ENCODE peak calls at places on chromosomes 16 and 17, in eight cellular contexts. One of them, this sample, is unnamed.

GRCh38 chr16:86827521-86827920 is 249.2 kb downstream of the FOXL1 start:
- DNase-seq in GM12864: no peak
- DNase-seq in stimulated activated CD8-positive, alpha-beta memory T cell treated with anti-CD3 and anti-CD28 coated beads, Interleukin-15, amount 100 ng/mL, for 4 hours: no peak
- DNase-seq in T-helper 17 cell: no peak
- DNase-seq in HuH-7: no peak
- DNase-seq in natural killer cell: no peak
- DNase-seq in breast epithelium: no peak
- DNase-seq in central memory CD4-positive, alpha-beta T cell: no peak
- DNase-seq in this sample: no peak

GRCh38 chr17:64459284-64459747 is 10.4 kb downstream of the MILR1 start:
- DNase-seq in GM12864: no peak
- DNase-seq in stimulated activated CD8-positive, alpha-beta memory T cell treated with anti-CD3 and anti-CD28 coated beads, Interleukin-15, amount 100 ng/mL, for 4 hours: no peak
- DNase-seq in T-helper 17 cell: no peak
- DNase-seq in HuH-7: no peak
- DNase-seq in natural killer cell: no peak
- DNase-seq in breast epithelium: no peak
- DNase-seq in central memory CD4-positive, alpha-beta T cell: no peak
- DNase-seq in this sample: no peak

GRCh38 chr17:77476920-77477805 is 336.4 kb downstream of the SEC14L1 start:
- DNase-seq in GM12864: no peak
- DNase-seq in stimulated activated CD8-positive, alpha-beta memory T cell treated with anti-CD3 and anti-CD28 coated beads, Interleukin-15, amount 100 ng/mL, for 4 hours: no peak
- DNase-seq in T-helper 17 cell: no peak
- DNase-seq in HuH-7: no peak
- DNase-seq in natural killer cell: no peak
- DNase-seq in breast epithelium: peak
- DNase-seq in central memory CD4-positive, alpha-beta T cell: no peak
- DNase-seq in this sample: peak

GRCh38 chr17:30552994-30553565 is 75.9 kb downstream of the GOSR1 start:
- DNase-seq in GM12864: no peak
- DNase-seq in stimulated activated CD8-positive, alpha-beta memory T cell treated with anti-CD3 and anti-CD28 coated beads, Interleukin-15, amount 100 ng/mL, for 4 hours: no peak
- DNase-seq in T-helper 17 cell: no peak
- DNase-seq in HuH-7: no peak
- DNase-seq in natural killer cell: no peak
- DNase-seq in breast epithelium: no peak
- DNase-seq in central memory CD4-positive, alpha-beta T cell: no peak
- DNase-seq in this sample: no peak

GRCh38 chr16:84699147-84699711 is 571 bp upstream of the USP10 start:
- DNase-seq in GM12864: no peak
- DNase-seq in stimulated activated CD8-positive, alpha-beta memory T cell treated with anti-CD3 and anti-CD28 coated beads, Interleukin-15, amount 100 ng/mL, for 4 hours: no peak
- DNase-seq in T-helper 17 cell: no peak
- DNase-seq in HuH-7: no peak
- DNase-seq in natural killer cell: no peak
- DNase-seq in breast epithelium: no peak
- DNase-seq in central memory CD4-positive, alpha-beta T cell: peak
- DNase-seq in this sample: no peak

GRCh38 chr16:26992661-26993365 is 73.9 kb upstream of the C16orf82 start:
- DNase-seq in GM12864: no peak
- DNase-seq in stimulated activated CD8-positive, alpha-beta memory T cell treated with anti-CD3 and anti-CD28 coated beads, Interleukin-15, amount 100 ng/mL, for 4 hours: no peak
- DNase-seq in T-helper 17 cell: no peak
- DNase-seq in HuH-7: no peak
- DNase-seq in natural killer cell: no peak
- DNase-seq in breast epithelium: no peak
- DNase-seq in central memory CD4-positive, alpha-beta T cell: no peak
- DNase-seq in this sample: no peak

GRCh38 chr17:42472709-42473521 is 14.2 kb downstream of the ATP6V0A1 start:
- DNase-seq in GM12864: no peak
- DNase-seq in stimulated activated CD8-positive, alpha-beta memory T cell treated with anti-CD3 and anti-CD28 coated beads, Interleukin-15, amount 100 ng/mL, for 4 hours: no peak
- DNase-seq in T-helper 17 cell: no peak
- DNase-seq in HuH-7: no peak
- DNase-seq in natural killer cell: no peak
- DNase-seq in breast epithelium: no peak
- DNase-seq in central memory CD4-positive, alpha-beta T cell: no peak
- DNase-seq in this sample: no peak

GRCh38 chr17:74332763-74333220 is 6.8 kb downstream of the KIF19 start:
- DNase-seq in GM12864: no peak
- DNase-seq in stimulated activated CD8-positive, alpha-beta memory T cell treated with anti-CD3 and anti-CD28 coated beads, Interleukin-15, amount 100 ng/mL, for 4 hours: no peak
- DNase-seq in T-helper 17 cell: no peak
- DNase-seq in HuH-7: no peak
- DNase-seq in natural killer cell: no peak
- DNase-seq in breast epithelium: no peak
- DNase-seq in central memory CD4-positive, alpha-beta T cell: no peak
- DNase-seq in this sample: no peak

GRCh38 chr17:21357696-21358095 is 18.5 kb upstream of the KCNJ12 start:
- DNase-seq in GM12864: no peak
- DNase-seq in stimulated activated CD8-positive, alpha-beta memory T cell treated with anti-CD3 and anti-CD28 coated beads, Interleukin-15, amount 100 ng/mL, for 4 hours: no peak
- DNase-seq in T-helper 17 cell: no peak
- DNase-seq in HuH-7: no peak
- DNase-seq in natural killer cell: no peak
- DNase-seq in breast epithelium: no peak
- DNase-seq in central memory CD4-positive, alpha-beta T cell: no peak
- DNase-seq in this sample: peak

GRCh38 chr17:38870259-38871165 is 654 bp downstream of the LASP1 start:
- DNase-seq in GM12864: no peak
- DNase-seq in stimulated activated CD8-positive, alpha-beta memory T cell treated with anti-CD3 and anti-CD28 coated beads, Interleukin-15, amount 100 ng/mL, for 4 hours: peak
- DNase-seq in T-helper 17 cell: peak
- DNase-seq in HuH-7: peak
- DNase-seq in natural killer cell: peak
- DNase-seq in breast epithelium: peak
- DNase-seq in central memory CD4-positive, alpha-beta T cell: peak
- DNase-seq in this sample: peak

GRCh38 chr16:26765087-26765486 is 301.6 kb upstream of the C16orf82 start:
- DNase-seq in GM12864: no peak
- DNase-seq in stimulated activated CD8-positive, alpha-beta memory T cell treated with anti-CD3 and anti-CD28 coated beads, Interleukin-15, amount 100 ng/mL, for 4 hours: no peak
- DNase-seq in T-helper 17 cell: no peak
- DNase-seq in HuH-7: peak
- DNase-seq in natural killer cell: no peak
- DNase-seq in breast epithelium: no peak
- DNase-seq in central memory CD4-positive, alpha-beta T cell: no peak
- DNase-seq in this sample: no peak

GRCh38 chr16:3716831-3717234 is 491 bp downstream of the TRAP1 start:
- DNase-seq in GM12864: no peak
- DNase-seq in stimulated activated CD8-positive, alpha-beta memory T cell treated with anti-CD3 and anti-CD28 coated beads, Interleukin-15, amount 100 ng/mL, for 4 hours: no peak
- DNase-seq in T-helper 17 cell: no peak
- DNase-seq in HuH-7: peak
- DNase-seq in natural killer cell: no peak
- DNase-seq in breast epithelium: no peak
- DNase-seq in central memory CD4-positive, alpha-beta T cell: no peak
- DNase-seq in this sample: no peak

GRCh38 chr17:21289902-21290571 is 5.5 kb downstream of the MAP2K3 start:
- DNase-seq in GM12864: no peak
- DNase-seq in stimulated activated CD8-positive, alpha-beta memory T cell treated with anti-CD3 and anti-CD28 coated beads, Interleukin-15, amount 100 ng/mL, for 4 hours: no peak
- DNase-seq in T-helper 17 cell: no peak
- DNase-seq in HuH-7: no peak
- DNase-seq in natural killer cell: no peak
- DNase-seq in breast epithelium: no peak
- DNase-seq in central memory CD4-positive, alpha-beta T cell: no peak
- DNase-seq in this sample: peak

GRCh38 chr17:34626141-34626681 is 46.8 kb downstream of the TMEM132E start:
- DNase-seq in GM12864: no peak
- DNase-seq in stimulated activated CD8-positive, alpha-beta memory T cell treated with anti-CD3 and anti-CD28 coated beads, Interleukin-15, amount 100 ng/mL, for 4 hours: no peak
- DNase-seq in T-helper 17 cell: no peak
- DNase-seq in HuH-7: no peak
- DNase-seq in natural killer cell: no peak
- DNase-seq in breast epithelium: no peak
- DNase-seq in central memory CD4-positive, alpha-beta T cell: no peak
- DNase-seq in this sample: no peak

GRCh38 chr16:25014500-25015147 is 545 bp downstream of the ARHGAP17 start:
- DNase-seq in GM12864: no peak
- DNase-seq in stimulated activated CD8-positive, alpha-beta memory T cell treated with anti-CD3 and anti-CD28 coated beads, Interleukin-15, amount 100 ng/mL, for 4 hours: no peak
- DNase-seq in T-helper 17 cell: no peak
- DNase-seq in HuH-7: peak
- DNase-seq in natural killer cell: peak
- DNase-seq in breast epithelium: peak
- DNase-seq in central memory CD4-positive, alpha-beta T cell: peak
- DNase-seq in this sample: peak